ENCODE peak calls at places on chromosomes 16 and 17, in seven cellular contexts. Q is fibroblast of villous mesenchyme, B is esophagus muscularis mucosa, K is RWPE1, C is AG09319, D is body of pancreas, I is foreskin keratinocyte. Y is an unnamed sample.
A peak's percentile ranks its signal among the peaks of the same experiment; 100 is the strongest.

GRCh38 chr16:49698416-49698815 is 157.5 kb downstream of the ZNF423 start:
- DNase-seq in Q (no peak), D (no peak), B (no peak), C (no peak), K (no peak), I (no peak), Y (no peak)

GRCh38 chr17:57312242-57312641 is 55.9 kb downstream of the MSI2 start:
- DNase-seq in I (no peak), D (no peak), C (no peak), K (no peak), Q (no peak), B (no peak), Y (no peak)

GRCh38 chr16:11609474-11610120 is 22.9 kb upstream of the LITAF start:
- DNase-seq in C (no peak), B (no peak), Q (no peak), K (no peak), I (no peak), D (no peak), Y (no peak)

GRCh38 chr17:2138768-2139167 is 83.9 kb downstream of the HIC1 start:
- DNase-seq in I (no peak), K (no peak), C (no peak), B (no peak), D (no peak), Q (peak; percentile 84), Y (no peak)

GRCh38 chr17:29764748-29765147 is 142.0 kb upstream of the CORO6 start:
- DNase-seq in K (no peak), D (no peak), C (no peak), Q (no peak), I (no peak), B (no peak), Y (no peak)

GRCh38 chr17:28388106-28388505 is 16.6 kb downstream of the SARM1 start:
- DNase-seq in K (no peak), D (no peak), C (no peak), B (no peak), I (no peak), Q (no peak), Y (no peak)

GRCh38 chr17:12395733-12396354 is 269.8 kb upstream of the MYOCD start:
- DNase-seq in K (no peak), D (peak; percentile 6), Q (peak; percentile 39), C (no peak), I (no peak), B (no peak), Y (peak; percentile 6)

GRCh38 chr17:75442168-75443103 is 14.0 kb upstream of the TMEM94 start:
- DNase-seq in I (no peak), Q (peak; percentile 62), K (no peak), D (no peak), B (no peak), C (no peak), Y (no peak)

GRCh38 chr16:17387226-17387625 is 83.5 kb downstream of the XYLT1 start:
- DNase-seq in Q (no peak), D (no peak), K (no peak), C (no peak), B (no peak), I (no peak), Y (no peak)

GRCh38 chr17:9151091-9151490 is 129.8 kb downstream of the NTN1 start:
- DNase-seq in Q (no peak), D (peak; percentile 21), C (no peak), I (no peak), K (no peak), B (no peak), Y (no peak)

GRCh38 chr16:70592106-70592571 is 54.2 kb upstream of the IL34 start:
- DNase-seq in D (no peak), C (no peak), Q (no peak), K (no peak), I (no peak), B (no peak), Y (no peak)

GRCh38 chr16:28549301-28549899 is 4.3 kb upstream of the SGF29 start:
- DNase-seq in D (peak; percentile 45), B (no peak), I (peak; percentile 19), K (peak; percentile 21), C (no peak), Q (peak; percentile 54), Y (peak; percentile 41)

GRCh38 chr17:66426397-66427033 is 124.1 kb downstream of the PRKCA start:
- DNase-seq in I (peak; percentile 13), C (no peak), K (no peak), Q (peak; percentile 35), D (peak; percentile 13), B (no peak), Y (peak; percentile 21)

GRCh38 chr16:22206847-22207714 is 1.0 kb downstream of the EEF2K start:
- DNase-seq in I (peak; percentile 45), B (peak; percentile 94), Q (peak; percentile 49), D (peak; percentile 88), C (no peak), K (peak; percentile 56), Y (peak; percentile 57)

GRCh38 chr16:84839054-84839453 is 19.3 kb downstream of the CRISPLD2 start:
- DNase-seq in I (no peak), B (no peak), D (peak; percentile 20), K (no peak), Q (peak; percentile 75), C (no peak), Y (peak; percentile 24)

GRCh38 chr16:83835972-83836566 is 28.3 kb downstream of the HSBP1 start:
- DNase-seq in B (no peak), K (peak; percentile 36), D (no peak), C (peak; percentile 44), Q (peak; percentile 83), I (peak; percentile 37), Y (no peak)

DNA sequence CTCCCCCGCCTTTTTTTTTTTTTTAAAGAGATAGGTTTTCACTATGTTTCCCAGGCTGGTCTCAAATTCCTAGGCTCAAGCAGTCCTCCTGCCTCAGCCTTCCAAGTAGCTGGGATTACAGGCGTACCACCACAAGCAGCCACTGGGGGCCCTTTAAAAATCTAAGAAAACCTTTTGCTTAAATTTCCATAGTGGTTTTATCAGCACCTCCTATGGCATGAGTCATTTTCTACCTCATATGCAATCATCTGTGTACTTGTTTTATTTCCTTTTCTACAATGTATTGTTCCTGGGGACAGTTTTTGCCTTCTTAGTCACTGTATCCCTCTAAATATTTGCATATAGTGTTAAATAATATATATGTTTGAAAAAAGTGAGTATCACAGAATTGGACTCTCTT is 29.2 kb downstream of the GNA13 start:
- DNase-seq in D (no peak), I (peak; percentile 81), K (peak; percentile 83), C (no peak), Q (peak; percentile 73), B (no peak), Y (peak; percentile 57)
- TF ChIP-seq CTCF in D (no peak), I (peak; percentile 74), K (peak; percentile 56), C (peak; percentile 8), Q (peak; percentile 42), B (no peak), Y (no peak)

GRCh38 chr16:86872126-86872525 is 293.8 kb downstream of the FOXL1 start:
- DNase-seq in I (no peak), Q (no peak), C (no peak), K (no peak), D (no peak), B (no peak), Y (no peak)

GRCh38 chr16:86872833-86873232 is 294.5 kb downstream of the FOXL1 start:
- DNase-seq in D (no peak), K (no peak), C (no peak), Q (no peak), I (no peak), B (no peak), Y (no peak)

GRCh38 chr16:86876499-86876898 is 298.1 kb downstream of the FOXL1 start:
- DNase-seq in D (no peak), C (no peak), I (no peak), K (no peak), B (no peak), Q (no peak), Y (no peak)

GRCh38 chr16:86877108-86877507 is 298.8 kb downstream of the FOXL1 start:
- DNase-seq in Q (no peak), C (no peak), I (no peak), D (no peak), B (no peak), K (no peak), Y (no peak)

DNA sequence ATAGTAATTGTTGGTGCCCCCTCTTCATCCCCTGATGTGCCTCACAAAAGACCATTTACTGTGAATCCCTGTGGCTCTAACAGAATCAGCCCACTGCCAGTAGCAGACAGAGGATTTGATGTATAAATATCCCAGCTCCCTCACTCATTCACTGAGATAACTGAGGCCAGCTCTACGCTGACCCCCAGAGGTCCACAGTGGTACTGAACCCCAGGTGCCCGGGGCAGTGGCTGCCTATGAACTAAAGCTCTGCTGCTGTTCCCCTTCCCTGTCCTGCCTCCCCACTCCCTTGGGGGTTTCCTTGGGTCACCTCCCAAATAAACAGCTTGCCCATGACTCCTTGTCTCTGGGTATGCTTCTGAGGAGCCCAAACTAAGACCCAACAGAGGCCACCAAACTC is 295.8 kb downstream of the FOXL1 start:
- DNase-seq in K (peak; percentile 18), D (no peak), C (no peak), I (no peak), B (no peak), Q (no peak), Y (peak; percentile 67)
- TF ChIP-seq CTCF in K (peak; percentile 32), D (no peak), C (peak; percentile 52), I (peak; percentile 56), B (peak; percentile 18), Q (peak; percentile 73), Y (peak; percentile 72)

DNA sequence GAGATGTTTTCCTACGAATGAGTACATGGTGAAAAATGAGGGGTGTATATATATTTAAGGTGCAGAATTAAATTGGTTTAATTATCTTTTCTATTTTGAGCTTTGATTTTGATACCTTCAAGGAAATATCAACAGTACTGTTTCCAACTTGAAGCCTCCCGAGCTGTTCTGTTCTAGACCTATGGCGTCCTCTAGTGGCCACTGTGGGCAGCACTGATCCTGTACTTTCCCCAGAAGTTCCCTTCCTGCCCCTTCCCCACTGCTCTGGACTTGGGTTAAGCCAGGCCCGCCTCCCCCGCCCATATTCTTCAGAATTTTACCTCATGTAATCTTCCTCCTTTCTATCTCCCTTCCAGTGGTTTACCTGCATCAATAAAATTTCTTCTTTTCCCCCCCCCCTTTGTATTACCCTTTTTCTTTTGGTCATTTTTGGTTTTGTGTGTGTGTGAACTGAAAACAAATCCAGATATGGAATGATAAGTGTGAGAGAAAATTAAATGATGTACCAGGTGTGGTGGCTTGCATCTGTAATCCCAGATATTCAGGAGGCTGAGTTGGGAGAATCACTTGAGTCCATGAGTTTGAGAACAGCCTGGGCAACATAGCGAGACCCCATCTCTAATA is 1643.5 kb downstream of the TP53TG3F start:
- DNase-seq in Q (no peak), K (no peak), C (no peak), B (no peak), I (no peak), D (no peak), Y (no peak)
- TF ChIP-seq CTCF in Q (peak; percentile 2), K (no peak), C (no peak), B (no peak), I (no peak), D (no peak), Y (no peak)

GRCh38 chr17:83194189-83194565 is 114.8 kb downstream of the METRNL start:
- DNase-seq in B (no peak), C (no peak), Q (no peak), D (peak; percentile 3), I (no peak), K (no peak), Y (no peak)

GRCh38 chr17:83196088-83196765 is 116.8 kb downstream of the METRNL start:
- DNase-seq in B (no peak), K (no peak), I (no peak), Q (no peak), C (peak; percentile 46), D (no peak), Y (no peak)

GRCh38 chr17:83194761-83195329 is 115.4 kb downstream of the METRNL start:
- DNase-seq in C (no peak), Q (peak; percentile 46), I (no peak), D (peak; percentile 2), K (no peak), B (no peak), Y (no peak)

GRCh38 chr17:83196973-83197880 is 117.8 kb downstream of the METRNL start:
- DNase-seq in K (no peak), Q (no peak), C (peak; percentile 72), D (peak; percentile 1), B (no peak), I (no peak), Y (no peak)

GRCh38 chr17:83195330-83196087 is 116.1 kb downstream of the METRNL start:
- DNase-seq in C (peak; percentile 52), D (no peak), K (peak; percentile 20), B (no peak), Q (no peak), I (no peak), Y (no peak)
- TF ChIP-seq CTCF in C (peak; percentile 18), D (no peak), K (no peak), B (no peak), Q (peak; percentile 6), I (no peak), Y (no peak)